ENCODE peak calls at places on chromosomes 13 and 19, in ten cellular contexts. B, E, I, G, Q, S, W, T, Y and C are unnamed samples.

GRCh38 chr19:1472227-1473055 is 6.6 kb downstream of the C19orf25 start:
- DNase-seq in Q (no peak), S (peak; percentile 0), W (no peak), Y (no peak), I (no peak), G (no peak), E (no peak), B (no peak), T (no peak), C (peak; percentile 69)

GRCh38 chr13:75637101-75637774 is 1.1 kb downstream of the LMO7 start:
- DNase-seq in S (peak; percentile 22), B (peak; percentile 45), T (peak; percentile 24), Q (no peak), Y (no peak), W (no peak), I (no peak), E (no peak), G (no peak), C (peak; percentile 36)

GRCh38 chr13:24199016-24199415 is 38.5 kb downstream of the SPATA13 start:
- DNase-seq in G (no peak), S (no peak), E (no peak), Y (no peak), T (peak; percentile 53), Q (no peak), B (no peak), I (no peak), W (peak; percentile 41), C (no peak)

GRCh38 chr13:50323440-50324070 is 308.3 kb downstream of the KCNRG start:
- DNase-seq in W (no peak), Y (no peak), S (peak; percentile 89), B (peak; percentile 86), G (no peak), I (no peak), Q (no peak), T (peak; percentile 72), E (peak; percentile 59), C (no peak)

GRCh38 chr19:28294395-28294794 is 918.6 kb downstream of the UQCRFS1 start:
- DNase-seq in Q (no peak), B (no peak), Y (no peak), T (peak; percentile 88), G (no peak), E (peak; percentile 61), S (no peak), W (peak; percentile 21), I (no peak), C (no peak)

GRCh38 chr19:29609636-29610035 is 3.6 kb downstream of the POP4 start:
- DNase-seq in S (no peak), W (no peak), G (no peak), Y (no peak), B (no peak), E (no peak), I (no peak), Q (no peak), T (no peak), C (no peak)

GRCh38 chr19:48094843-48095203 is 15.8 kb downstream of the PLA2G4C start:
- DNase-seq in W (no peak), Q (no peak), T (no peak), I (no peak), E (no peak), Y (no peak), B (no peak), G (no peak), S (no peak), C (no peak)

GRCh38 chr13:77554079-77554478 is 18.6 kb downstream of the SCEL start:
- DNase-seq in I (no peak), E (no peak), B (no peak), Y (no peak), G (no peak), T (no peak), Q (no peak), W (no peak), S (no peak), C (no peak)

GRCh38 chr13:53782400-53783030 is 753.9 kb downstream of the OLFM4 start:
- DNase-seq in S (peak; percentile 22), I (no peak), B (peak; percentile 66), Y (peak; percentile 46), W (no peak), E (peak; percentile 62), Q (no peak), G (no peak), T (peak; percentile 64), C (peak; percentile 30)

GRCh38 chr13:43156916-43157315 is 133.5 kb downstream of the DNAJC15 start:
- DNase-seq in T (no peak), S (no peak), B (no peak), Y (no peak), E (peak; percentile 23), G (no peak), Q (no peak), I (no peak), W (no peak), C (no peak)

GRCh38 chr19:17125728-17126677 is 50.4 kb downstream of the MYO9B start:
- DNase-seq in B (peak; percentile 46), Q (peak; percentile 59), T (peak; percentile 57), W (peak; percentile 68), Y (no peak), G (peak; percentile 44), I (peak; percentile 65), S (no peak), E (peak; percentile 56), C (peak; percentile 83)

GRCh38 chr13:23715762-23716235 is 145.6 kb downstream of the TNFRSF19 start:
- DNase-seq in Y (no peak), S (no peak), Q (no peak), G (no peak), W (no peak), E (no peak), B (no peak), I (peak; percentile 8), T (no peak), C (no peak)

GRCh38 chr19:48169585-48169973 is 565 bp downstream of the LIG1 start:
- DNase-seq in Q (peak; percentile 97), T (peak; percentile 94), Y (peak; percentile 95), W (peak; percentile 93), G (peak; percentile 94), I (peak; percentile 91), B (peak; percentile 71), E (peak; percentile 71), S (peak; percentile 40), C (peak; percentile 97)

GRCh38 chr13:89361909-89362308 is 1690.7 kb downstream of the SLITRK5 start:
- DNase-seq in S (no peak), Q (no peak), Y (no peak), W (no peak), T (no peak), E (peak; percentile 45), I (no peak), G (no peak), B (peak; percentile 23), C (no peak)

GRCh38 chr13:38657191-38657590 is 29.7 kb upstream of the FREM2 start:
- DNase-seq in Q (no peak), I (no peak), T (no peak), S (peak; percentile 68), W (no peak), E (peak; percentile 28), B (peak; percentile 20), Y (no peak), G (no peak), C (no peak)

GRCh38 chr19:38946229-38947010 is 15.7 kb downstream of the MRPS12 start:
- DNase-seq in G (no peak), W (no peak), S (no peak), E (no peak), Y (no peak), Q (no peak), B (no peak), I (no peak), T (no peak), C (no peak)

GRCh38 chr19:1106841-1107654 is 3.3 kb downstream of the GPX4 start:
- DNase-seq in S (peak; percentile 24), I (no peak), W (peak; percentile 32), E (peak; percentile 79), Y (no peak), T (no peak), Q (no peak), B (peak; percentile 51), G (no peak), C (no peak)

GRCh38 chr13:84393981-84394625 is 511.8 kb upstream of the SLITRK1 start:
- DNase-seq in G (no peak), T (no peak), W (no peak), I (no peak), E (no peak), Q (no peak), B (no peak), Y (no peak), S (no peak), C (no peak)

GRCh38 chr19:21317821-21318220 is 11.4 kb downstream of the ZNF708 start:
- DNase-seq in G (no peak), S (no peak), Y (no peak), E (no peak), T (no peak), W (no peak), Q (no peak), B (no peak), I (no peak), C (no peak)

GRCh38 chr13:91381371-91381770 is 17.1 kb upstream of the GPC5 start:
- DNase-seq in E (peak; percentile 51), Y (no peak), S (peak; percentile 6), T (no peak), Q (no peak), W (no peak), G (no peak), B (peak; percentile 69), I (no peak), C (peak; percentile 14)

GRCh38 chr19:634975-635652 is 1.8 kb upstream of the POLRMT start:
- DNase-seq in W (no peak), Q (no peak), T (no peak), E (no peak), Y (no peak), S (no peak), B (no peak), I (no peak), G (no peak), C (no peak)